ENCODE peak calls at places on chromosomes 6 and 20, in six cellular contexts. I is Jurkat, Clone E6-1; R is amygdala; E is progenitor cell of endocrine pancreas; Y is IMR-90; N is activated T-cell treated with anti-CD3 and anti-CD28 coated beads, Interleukin-2, amount 50 U/mL, for 72 hours. J is an unnamed sample.

GRCh38 chr6:34236423-34237315 is at the start of gene HMGA1:
- DNase-seq in E (peak), Y (peak), N (peak), R (peak), I (peak), J (peak)

GRCh38 chr6:17473554-17473953 is 80.2 kb downstream of the CAP2 start:
- DNase-seq in Y (no peak), E (no peak), I (no peak), N (no peak), R (no peak), J (no peak)

GRCh38 chr6:96545882-96546281 is 17.0 kb upstream of the FHL5 start:
- DNase-seq in R (no peak), N (no peak), I (no peak), E (no peak), Y (no peak), J (no peak)

GRCh38 chr6:30683137-30683979 is 3.1 kb downstream of the PPP1R18 start:
- DNase-seq in I (no peak), N (no peak), E (no peak), R (no peak), Y (no peak), J (peak)

GRCh38 chr6:45420909-45421699 is 43.4 kb upstream of the SUPT3H start:
- DNase-seq in Y (no peak), I (no peak), E (no peak), N (no peak), R (no peak), J (no peak)

GRCh38 chr6:166005401-166005845 is 162.2 kb downstream of the TBXT start:
- DNase-seq in I (no peak), Y (peak), R (no peak), E (no peak), N (no peak), J (no peak)

GRCh38 chr6:20921533-20921932 is 387.3 kb downstream of the CDKAL1 start:
- DNase-seq in E (no peak), I (no peak), N (no peak), Y (peak), R (no peak), J (no peak)

GRCh38 chr6:103017878-103018277 is 1624.4 kb downstream of the GRIK2 start:
- DNase-seq in Y (no peak), R (no peak), E (no peak), N (no peak), I (no peak), J (no peak)

GRCh38 chr6:112357801-112358200 is 10.7 kb downstream of the RFPL4B start:
- DNase-seq in R (no peak), N (no peak), E (no peak), Y (peak), I (no peak), J (no peak)

GRCh38 chr6:161186173-161186769 is 87.6 kb downstream of the AGPAT4 start:
- DNase-seq in R (no peak), N (no peak), I (no peak), Y (peak), E (no peak), J (no peak)

GRCh38 chr6:3325210-3325609 is 66.5 kb downstream of the PSMG4 start:
- DNase-seq in E (no peak), I (no peak), R (no peak), N (no peak), Y (peak), J (no peak)

GRCh38 chr6:97867177-97867576 is 584.2 kb upstream of the MMS22L start:
- DNase-seq in E (no peak), N (no peak), R (no peak), I (no peak), Y (no peak), J (no peak)

GRCh38 chr6:152932865-152933264 is 50.0 kb downstream of the FBXO5 start:
- DNase-seq in E (no peak), Y (no peak), I (no peak), R (no peak), N (no peak), J (no peak)

GRCh38 chr20:38307371-38308046 is 3.6 kb downstream of the BPI start:
- DNase-seq in E (no peak), R (no peak), N (no peak), I (no peak), Y (peak), J (no peak)

J was measured in GM13977.